ENCODE peak calls at places on chromosome 13, in eight cellular contexts. One of them, this sample, is unnamed.

GRCh38 chr13:78981913-78982312 is 323.0 kb upstream of the OBI1 start:
- DNase-seq in Daoy: no peak
- DNase-seq in OCI-M1: no peak
- DNase-seq in endodermal cell: no peak
- DNase-seq in effector CD4-positive, alpha-beta T cell: no peak
- DNase-seq in coronary artery: no peak
- DNase-seq in NCI-H1436: no peak
- DNase-seq in AG09309: no peak
- DNase-seq in this sample: no peak

GRCh38 chr13:87941244-87941643 is 270.1 kb downstream of the SLITRK5 start:
- DNase-seq in NCI-H1436: no peak
- DNase-seq in AG09309: no peak
- DNase-seq in effector CD4-positive, alpha-beta T cell: no peak
- DNase-seq in endodermal cell: no peak
- DNase-seq in coronary artery: no peak
- DNase-seq in Daoy: no peak
- DNase-seq in OCI-M1: no peak
- DNase-seq in this sample: no peak

GRCh38 chr13:104872153-104872552 is 1663.3 kb downstream of the EFNB2 start:
- DNase-seq in Daoy: no peak
- DNase-seq in effector CD4-positive, alpha-beta T cell: no peak
- DNase-seq in OCI-M1: no peak
- DNase-seq in NCI-H1436: no peak
- DNase-seq in coronary artery: no peak
- DNase-seq in AG09309: no peak
- DNase-seq in endodermal cell: no peak
- DNase-seq in this sample: no peak

GRCh38 chr13:106143930-106144709 is 391.3 kb downstream of the EFNB2 start:
- DNase-seq in OCI-M1: peak
- DNase-seq in NCI-H1436: no peak
- DNase-seq in coronary artery: no peak
- DNase-seq in effector CD4-positive, alpha-beta T cell: no peak
- DNase-seq in endodermal cell: no peak
- DNase-seq in Daoy: no peak
- DNase-seq in AG09309: no peak
- DNase-seq in this sample: no peak

GRCh38 chr13:111034811-111035210 is 80.3 kb upstream of the ARHGEF7 start:
- DNase-seq in Daoy: no peak
- DNase-seq in effector CD4-positive, alpha-beta T cell: no peak
- DNase-seq in endodermal cell: no peak
- DNase-seq in OCI-M1: no peak
- DNase-seq in NCI-H1436: no peak
- DNase-seq in coronary artery: no peak
- DNase-seq in AG09309: no peak
- DNase-seq in this sample: no peak

GRCh38 chr13:110902370-110902769 is 12.5 kb downstream of the ANKRD10 start:
- DNase-seq in NCI-H1436: no peak
- DNase-seq in coronary artery: no peak
- DNase-seq in Daoy: no peak
- DNase-seq in OCI-M1: no peak
- DNase-seq in endodermal cell: no peak
- DNase-seq in effector CD4-positive, alpha-beta T cell: no peak
- DNase-seq in AG09309: no peak
- DNase-seq in this sample: no peak

GRCh38 chr13:35768126-35768525 is 291.6 kb upstream of the MAB21L1 start:
- DNase-seq in NCI-H1436: peak
- DNase-seq in AG09309: no peak
- DNase-seq in coronary artery: no peak
- DNase-seq in OCI-M1: no peak
- DNase-seq in Daoy: no peak
- DNase-seq in effector CD4-positive, alpha-beta T cell: no peak
- DNase-seq in endodermal cell: no peak
- DNase-seq in this sample: no peak

GRCh38 chr13:25930655-25931054 is 121.2 kb downstream of the SHISA2 start:
- DNase-seq in coronary artery: no peak
- DNase-seq in endodermal cell: no peak
- DNase-seq in OCI-M1: no peak
- DNase-seq in Daoy: no peak
- DNase-seq in AG09309: no peak
- DNase-seq in effector CD4-positive, alpha-beta T cell: no peak
- DNase-seq in NCI-H1436: no peak
- DNase-seq in this sample: no peak

GRCh38 chr13:45167611-45168554 is 33.0 kb downstream of the KCTD4 start:
- DNase-seq in coronary artery: no peak
- DNase-seq in OCI-M1: peak
- DNase-seq in NCI-H1436: no peak
- DNase-seq in AG09309: no peak
- DNase-seq in effector CD4-positive, alpha-beta T cell: no peak
- DNase-seq in endodermal cell: no peak
- DNase-seq in Daoy: peak
- DNase-seq in this sample: no peak

GRCh38 chr13:27036236-27036981 is 135.2 kb downstream of the USP12 start:
- DNase-seq in coronary artery: no peak
- DNase-seq in AG09309: no peak
- DNase-seq in OCI-M1: no peak
- DNase-seq in effector CD4-positive, alpha-beta T cell: no peak
- DNase-seq in Daoy: no peak
- DNase-seq in endodermal cell: no peak
- DNase-seq in NCI-H1436: no peak
- DNase-seq in this sample: no peak

GRCh38 chr13:24241336-24241735 is 68.0 kb upstream of the C1QTNF9 start:
- DNase-seq in endodermal cell: no peak
- DNase-seq in NCI-H1436: no peak
- DNase-seq in effector CD4-positive, alpha-beta T cell: no peak
- DNase-seq in OCI-M1: no peak
- DNase-seq in AG09309: no peak
- DNase-seq in Daoy: no peak
- DNase-seq in coronary artery: no peak
- DNase-seq in this sample: no peak

GRCh38 chr13:113787694-113788093 is 28.7 kb downstream of the TMEM255B start:
- DNase-seq in Daoy: no peak
- DNase-seq in NCI-H1436: no peak
- DNase-seq in AG09309: no peak
- DNase-seq in OCI-M1: no peak
- DNase-seq in coronary artery: no peak
- DNase-seq in endodermal cell: peak
- DNase-seq in effector CD4-positive, alpha-beta T cell: no peak
- DNase-seq in this sample: no peak

GRCh38 chr13:81394605-81395004 is 1053.7 kb upstream of the SPRY2 start:
- DNase-seq in AG09309: no peak
- DNase-seq in OCI-M1: no peak
- DNase-seq in effector CD4-positive, alpha-beta T cell: no peak
- DNase-seq in Daoy: no peak
- DNase-seq in endodermal cell: no peak
- DNase-seq in NCI-H1436: no peak
- DNase-seq in coronary artery: no peak
- DNase-seq in this sample: no peak

GRCh38 chr13:32880636-32881035 is 135.6 kb upstream of the KL start:
- DNase-seq in AG09309: no peak
- DNase-seq in endodermal cell: no peak
- DNase-seq in effector CD4-positive, alpha-beta T cell: no peak
- DNase-seq in Daoy: no peak
- DNase-seq in coronary artery: no peak
- DNase-seq in NCI-H1436: no peak
- DNase-seq in OCI-M1: no peak
- DNase-seq in this sample: no peak

GRCh38 chr13:93080587-93080986 is 146.0 kb upstream of the GPC6 start:
- DNase-seq in coronary artery: no peak
- DNase-seq in effector CD4-positive, alpha-beta T cell: no peak
- DNase-seq in Daoy: peak
- DNase-seq in AG09309: no peak
- DNase-seq in NCI-H1436: peak
- DNase-seq in endodermal cell: no peak
- DNase-seq in OCI-M1: peak
- DNase-seq in this sample: no peak

GRCh38 chr13:50526771-50527567 is 316.5 kb downstream of the DLEU7 start:
- DNase-seq in effector CD4-positive, alpha-beta T cell: no peak
- DNase-seq in NCI-H1436: no peak
- DNase-seq in AG09309: no peak
- DNase-seq in coronary artery: no peak
- DNase-seq in Daoy: no peak
- DNase-seq in endodermal cell: no peak
- DNase-seq in OCI-M1: no peak
- DNase-seq in this sample: no peak

GRCh38 chr13:39688699-39689405 is 33.4 kb downstream of the COG6 start:
- DNase-seq in OCI-M1: peak
- DNase-seq in endodermal cell: no peak
- DNase-seq in AG09309: no peak
- DNase-seq in coronary artery: no peak
- DNase-seq in Daoy: peak
- DNase-seq in NCI-H1436: no peak
- DNase-seq in effector CD4-positive, alpha-beta T cell: no peak
- DNase-seq in this sample: no peak

GRCh38 chr13:103022328-103022727 is 43.9 kb downstream of the SLC10A2 start:
- DNase-seq in NCI-H1436: no peak
- DNase-seq in Daoy: no peak
- DNase-seq in AG09309: no peak
- DNase-seq in coronary artery: no peak
- DNase-seq in effector CD4-positive, alpha-beta T cell: no peak
- DNase-seq in OCI-M1: no peak
- DNase-seq in endodermal cell: no peak
- DNase-seq in this sample: no peak

GRCh38 chr13:30376426-30377311 is 45.6 kb upstream of the UBE2L5 start:
- DNase-seq in effector CD4-positive, alpha-beta T cell: peak
- DNase-seq in NCI-H1436: peak
- DNase-seq in AG09309: no peak
- DNase-seq in Daoy: no peak
- DNase-seq in coronary artery: no peak
- DNase-seq in endodermal cell: no peak
- DNase-seq in OCI-M1: no peak
- DNase-seq in this sample: no peak

GRCh38 chr13:72313546-72313945 is 413.9 kb downstream of the MZT1 start:
- DNase-seq in NCI-H1436: no peak
- DNase-seq in endodermal cell: no peak
- DNase-seq in Daoy: no peak
- DNase-seq in coronary artery: no peak
- DNase-seq in effector CD4-positive, alpha-beta T cell: no peak
- DNase-seq in AG09309: no peak
- DNase-seq in OCI-M1: no peak
- DNase-seq in this sample: no peak

GRCh38 chr13:87259479-87260083 is 411.6 kb upstream of the SLITRK5 start:
- DNase-seq in NCI-H1436: no peak
- DNase-seq in OCI-M1: peak
- DNase-seq in Daoy: peak
- DNase-seq in coronary artery: no peak
- DNase-seq in AG09309: no peak
- DNase-seq in endodermal cell: peak
- DNase-seq in effector CD4-positive, alpha-beta T cell: no peak
- DNase-seq in this sample: no peak

GRCh38 chr13:59413121-59413520 is 750.6 kb downstream of the DIAPH3 start:
- DNase-seq in coronary artery: no peak
- DNase-seq in NCI-H1436: no peak
- DNase-seq in endodermal cell: no peak
- DNase-seq in effector CD4-positive, alpha-beta T cell: no peak
- DNase-seq in OCI-M1: peak
- DNase-seq in AG09309: no peak
- DNase-seq in Daoy: no peak
- DNase-seq in this sample: no peak

GRCh38 chr13:47976325-47976724 is 24.7 kb downstream of the SUCLA2 start:
- DNase-seq in AG09309: no peak
- DNase-seq in NCI-H1436: no peak
- DNase-seq in coronary artery: no peak
- DNase-seq in OCI-M1: no peak
- DNase-seq in effector CD4-positive, alpha-beta T cell: no peak
- DNase-seq in Daoy: no peak
- DNase-seq in endodermal cell: no peak
- DNase-seq in this sample: no peak

GRCh38 chr13:47216176-47216822 is 319.4 kb upstream of the HTR2A start:
- DNase-seq in OCI-M1: no peak
- DNase-seq in coronary artery: no peak
- DNase-seq in Daoy: peak
- DNase-seq in endodermal cell: no peak
- DNase-seq in AG09309: no peak
- DNase-seq in NCI-H1436: no peak
- DNase-seq in effector CD4-positive, alpha-beta T cell: no peak
- DNase-seq in this sample: no peak

GRCh38 chr13:38394777-38395504 is 45.3 kb downstream of the UFM1 start:
- DNase-seq in Daoy: no peak
- DNase-seq in AG09309: peak
- DNase-seq in coronary artery: no peak
- DNase-seq in endodermal cell: no peak
- DNase-seq in OCI-M1: no peak
- DNase-seq in effector CD4-positive, alpha-beta T cell: no peak
- DNase-seq in NCI-H1436: no peak
- DNase-seq in this sample: no peak

GRCh38 chr13:98782654-98783053 is 30.2 kb upstream of the SLC15A1 start:
- DNase-seq in effector CD4-positive, alpha-beta T cell: no peak
- DNase-seq in endodermal cell: no peak
- DNase-seq in AG09309: no peak
- DNase-seq in OCI-M1: no peak
- DNase-seq in Daoy: no peak
- DNase-seq in NCI-H1436: no peak
- DNase-seq in coronary artery: no peak
- DNase-seq in this sample: no peak

GRCh38 chr13:72146816-72147215 is 279.8 kb upstream of the DACH1 start:
- DNase-seq in NCI-H1436: no peak
- DNase-seq in AG09309: no peak
- DNase-seq in coronary artery: no peak
- DNase-seq in OCI-M1: no peak
- DNase-seq in Daoy: no peak
- DNase-seq in endodermal cell: no peak
- DNase-seq in effector CD4-positive, alpha-beta T cell: no peak
- DNase-seq in this sample: no peak

GRCh38 chr13:109734002-109734785 is 52.2 kb downstream of the IRS2 start:
- DNase-seq in OCI-M1: no peak
- DNase-seq in effector CD4-positive, alpha-beta T cell: no peak
- DNase-seq in Daoy: no peak
- DNase-seq in NCI-H1436: peak
- DNase-seq in AG09309: no peak
- DNase-seq in coronary artery: no peak
- DNase-seq in endodermal cell: peak
- DNase-seq in this sample: no peak

GRCh38 chr13:99382428-99383133 is 75.4 kb upstream of the GPR183 start:
- DNase-seq in endodermal cell: peak
- DNase-seq in OCI-M1: no peak
- DNase-seq in AG09309: no peak
- DNase-seq in effector CD4-positive, alpha-beta T cell: no peak
- DNase-seq in NCI-H1436: no peak
- DNase-seq in Daoy: no peak
- DNase-seq in coronary artery: no peak
- DNase-seq in this sample: no peak

GRCh38 chr13:66996503-66996902 is 233.6 kb downstream of the PCDH9 start:
- DNase-seq in NCI-H1436: no peak
- DNase-seq in effector CD4-positive, alpha-beta T cell: no peak
- DNase-seq in Daoy: no peak
- DNase-seq in OCI-M1: no peak
- DNase-seq in AG09309: no peak
- DNase-seq in coronary artery: no peak
- DNase-seq in endodermal cell: no peak
- DNase-seq in this sample: no peak

GRCh38 chr13:26132756-26133155 is 80.9 kb upstream of the SHISA2 start:
- DNase-seq in effector CD4-positive, alpha-beta T cell: no peak
- DNase-seq in coronary artery: no peak
- DNase-seq in AG09309: no peak
- DNase-seq in NCI-H1436: no peak
- DNase-seq in OCI-M1: peak
- DNase-seq in endodermal cell: no peak
- DNase-seq in Daoy: peak
- DNase-seq in this sample: peak

GRCh38 chr13:37914781-37915391 is 45.3 kb upstream of the TRPC4 start:
- DNase-seq in OCI-M1: peak
- DNase-seq in endodermal cell: peak
- DNase-seq in AG09309: no peak
- DNase-seq in effector CD4-positive, alpha-beta T cell: no peak
- DNase-seq in coronary artery: no peak
- DNase-seq in NCI-H1436: no peak
- DNase-seq in Daoy: no peak
- DNase-seq in this sample: peak

GRCh38 chr13:26024558-26024957 is 27.3 kb downstream of the SHISA2 start:
- DNase-seq in effector CD4-positive, alpha-beta T cell: no peak
- DNase-seq in Daoy: peak
- DNase-seq in OCI-M1: no peak
- DNase-seq in coronary artery: no peak
- DNase-seq in endodermal cell: no peak
- DNase-seq in NCI-H1436: no peak
- DNase-seq in AG09309: no peak
- DNase-seq in this sample: no peak

GRCh38 chr13:106497079-106497478 is 38.4 kb downstream of the EFNB2 start:
- DNase-seq in NCI-H1436: no peak
- DNase-seq in coronary artery: no peak
- DNase-seq in Daoy: no peak
- DNase-seq in effector CD4-positive, alpha-beta T cell: no peak
- DNase-seq in AG09309: no peak
- DNase-seq in OCI-M1: no peak
- DNase-seq in endodermal cell: no peak
- DNase-seq in this sample: no peak